ENCODE peak calls at places on chromosomes 11 and 22, in four cellular contexts. G is left ventricle myocardium inferior, V is kidney, D is trophoblast cell. N is an unnamed sample. For H3K4me1, the result is how much of the 10 kb centered on the place peaks cover.

GRCh38 chr22:36640106-36640672 is 63.4 kb downstream of the CACNG2 start:
- DNase-seq in G (no peak), V (no peak), D (no peak), N (no peak)

GRCh38 chr22:39214383-39215069 is 30.3 kb downstream of the PDGFB start:
- DNase-seq in D (peak), G (no peak), V (peak), N (peak)

GRCh38 chr11:10601722-10602281 is 33.3 kb upstream of the LYVE1 start:
- DNase-seq in G (peak), V (peak), D (no peak), N (peak)

GRCh38 chr11:103907548-103908455 is 128.6 kb upstream of the DDI1 start:
- DNase-seq in D (no peak), G (no peak), V (no peak), N (no peak)

GRCh38 chr11:86660011-86660595 is 12.3 kb downstream of the ME3 start:
- DNase-seq in V (no peak), G (no peak), D (no peak), N (no peak)

GRCh38 chr11:79503028-79503427 is 62.2 kb upstream of the TENM4 start:
- DNase-seq in G (peak), D (no peak), V (peak), N (no peak)

GRCh38 chr22:37549704-37550059 is 10.6 kb upstream of the CDC42EP1 start:
- DNase-seq in D (no peak), G (no peak), V (peak), N (no peak)

GRCh38 chr11:788953-789940 is 643 bp downstream of the CEND1 start:
- DNase-seq in G (no peak), V (no peak), D (no peak), N (no peak)

GRCh38 chr11:119481021-119481666 is 58.2 kb upstream of the THY1 start:
- DNase-seq in D (peak), G (peak), V (peak), N (peak)

GRCh38 chr11:76601712-76602111 is 68.8 kb downstream of the LRRC32 start:
- DNase-seq in D (no peak), V (no peak), G (no peak), N (no peak)

GRCh38 chr22:17954200-17954859 is 70.0 kb downstream of the MICAL3 start:
- DNase-seq in G (no peak), D (peak), V (no peak), N (no peak)

GRCh38 chr22:24412274-24412673 is 15.1 kb upstream of the ADORA2A start:
- DNase-seq in V (peak), D (no peak), G (no peak), N (no peak)

GRCh38 chr11:127632971-127633680 is 632.6 kb upstream of the KIRREL3 start:
- DNase-seq in D (no peak), V (no peak), G (no peak), N (no peak)

GRCh38 chr11:44946268-44946667 is 4.4 kb downstream of the TP53I11 start:
- DNase-seq in G (peak), V (no peak), D (no peak), N (no peak)

GRCh38 chr11:85603220-85603619 is 23.9 kb downstream of the DLG2 start:
- DNase-seq in G (no peak), V (no peak), D (no peak), N (no peak)

GRCh38 chr11:126443120-126443519 is 87.6 kb downstream of the ST3GAL4 start:
- DNase-seq in V (no peak), D (no peak), G (no peak), N (no peak)

GRCh38 chr22:22403771-22404170 is 104.8 kb downstream of the ZNF280B start:
- DNase-seq in D (no peak), G (no peak), V (no peak), N (no peak)

GRCh38 chr11:126282742-126283591 is at the start of gene TIRAP:
- DNase-seq in V (peak), D (peak), G (peak), N (peak)

GRCh38 chr11:73313652-73314051 is 5.6 kb downstream of the ARHGEF17 start:
- DNase-seq in G (no peak), V (no peak), D (no peak), N (no peak)

GRCh38 chr11:73311394-73311869 is 3.4 kb downstream of the ARHGEF17 start:
- DNase-seq in D (no peak), G (no peak), V (peak), N (no peak)

GRCh38 chr11:73312036-73312435 is 4.0 kb downstream of the ARHGEF17 start:
- DNase-seq in G (no peak), V (no peak), D (peak), N (no peak)

GRCh38 chr11:73314121-73314948 is 6.3 kb downstream of the ARHGEF17 start:
- DNase-seq in V (peak), D (peak), G (peak), N (no peak)

GRCh38 chr11:73312806-73313403 is 4.8 kb downstream of the ARHGEF17 start:
- DNase-seq in D (no peak), G (no peak), V (no peak), N (no peak)
- H3K4me1 ChIP-seq in D (half or more), G (half or more), V (half or more), N (half or more)

DNA sequence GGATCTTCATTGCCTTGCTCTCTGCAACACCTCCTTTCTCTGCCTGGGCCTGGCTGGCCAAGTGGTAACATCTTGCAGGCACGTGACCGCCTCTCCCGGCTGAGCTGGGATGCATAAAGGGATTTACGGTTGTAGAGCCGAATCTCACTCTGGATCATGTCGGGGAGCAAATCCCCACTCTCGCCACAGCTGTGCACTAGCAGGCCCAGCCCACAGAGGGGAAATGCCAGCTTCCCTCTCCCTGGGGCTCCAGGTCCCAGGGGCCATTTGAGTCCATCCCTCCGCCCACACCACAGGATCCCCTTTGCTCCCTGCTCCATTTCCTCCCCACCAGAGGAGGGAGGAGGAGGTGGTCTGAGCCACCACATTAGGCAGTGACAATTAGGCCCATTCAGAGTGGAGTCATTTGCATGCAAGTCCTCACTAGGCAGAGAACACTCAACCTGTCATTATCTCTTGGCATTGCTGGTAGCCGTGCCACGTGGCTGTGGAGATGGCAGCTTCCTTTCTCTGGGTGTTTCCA is 196.7 kb downstream of the DSCAML1 start:
- DNase-seq in G (no peak), V (no peak), D (no peak), N (no peak)
- H3K27ac ChIP-seq in G (no peak), V (no peak), D (no peak), N (no peak)

GRCh38 chr11:8811571-8811970 is 99.4 kb upstream of the AKIP1 start:
- DNase-seq in D (no peak), V (no peak), G (no peak), N (no peak)

GRCh38 chr11:8810331-8811301 is 100.4 kb upstream of the AKIP1 start:
- DNase-seq in G (peak), V (peak), D (no peak), N (peak)

GRCh38 chr11:8808226-8808585 is 102.8 kb upstream of the AKIP1 start:
- DNase-seq in G (no peak), V (no peak), D (no peak), N (no peak)

GRCh38 chr11:8809185-8809584 is 101.8 kb upstream of the AKIP1 start:
- DNase-seq in V (no peak), G (no peak), D (no peak), N (no peak)

DNA sequence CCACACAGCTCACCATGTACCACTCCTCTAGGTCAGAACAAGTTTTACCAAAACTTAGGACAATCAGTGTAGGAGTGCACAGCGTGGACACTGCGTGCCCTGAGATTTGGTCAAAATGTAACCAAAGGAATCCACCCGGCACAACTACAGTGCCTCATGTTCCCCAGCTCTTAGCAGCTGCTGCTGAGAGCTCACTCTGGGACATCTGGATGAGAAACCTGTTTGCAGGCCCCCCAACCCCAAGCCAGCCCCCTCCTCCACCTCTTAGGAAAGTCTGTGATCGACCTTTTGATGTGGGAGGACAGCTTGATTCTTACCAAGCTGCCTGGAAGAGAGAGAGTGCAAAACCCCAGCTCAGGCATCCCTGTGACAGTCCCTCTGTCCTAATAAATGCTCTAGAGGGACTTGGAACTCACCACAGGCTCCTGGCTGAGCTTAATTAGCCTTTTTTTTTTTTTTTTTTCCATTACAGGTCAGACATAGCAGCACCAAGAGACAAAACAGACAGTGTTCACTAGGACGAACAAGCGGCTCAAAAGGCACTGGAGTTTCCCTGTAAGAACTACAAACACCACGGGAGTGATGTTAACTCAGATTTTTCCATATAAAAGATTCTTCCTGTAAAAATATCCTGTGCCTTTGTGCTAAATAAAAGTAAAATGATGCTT is 101.2 kb upstream of the AKIP1 start:
- DNase-seq in V (no peak), G (no peak), D (no peak), N (no peak)
- H3K4me1 ChIP-seq in V (under half), G (half or more), D (under half), N (under half)

GRCh38 chr11:129998905-129999304 is 3.7 kb downstream of the PRDM10 start:
- DNase-seq in G (no peak), V (no peak), D (no peak), N (no peak)
- H3K27ac ChIP-seq in G (no peak), V (no peak), D (no peak), N (no peak)

N was measured in spleen.